ENCODE peak calls at places on chromosomes 5 and 9, in ten cellular contexts. K is AG09309; B is CMK; Y is GM04504; X is left ventricle myocardium inferior; J is HuH-7; L is germinal center; R is activated T-helper 9 cell treated with anti-CD3 and anti-CD28 coated beads, Interleukin-2, amount 50 U/mL, for 16 hours; D is substantia nigra; W is NCI-H1105. O is an unnamed sample.

GRCh38 chr5:61052870-61053269 is 107.9 kb downstream of the NDUFAF2 start:
- DNase-seq in K (peak), B (no peak), Y (peak), X (no peak), J (no peak), L (no peak), R (no peak), D (no peak), W (no peak), O (no peak)

GRCh38 chr5:34923694-34924461 is 5.5 kb upstream of the DNAJC21 start:
- DNase-seq in K (peak), B (no peak), Y (peak), X (no peak), J (no peak), L (no peak), R (no peak), D (no peak), W (no peak), O (no peak)

GRCh38 chr5:82274343-82275266 is 3.5 kb downstream of the RPS23 start:
- DNase-seq in K (no peak), B (no peak), Y (no peak), X (no peak), J (no peak), L (no peak), R (no peak), D (no peak), W (no peak), O (no peak)

GRCh38 chr5:94395468-94395867 is 222.9 kb downstream of the KIAA0825 start:
- DNase-seq in K (no peak), B (no peak), Y (no peak), X (no peak), J (no peak), L (no peak), R (no peak), D (no peak), W (no peak), O (no peak)

GRCh38 chr5:59757442-59757841 is 136.1 kb downstream of the PDE4D start:
- DNase-seq in K (no peak), B (no peak), Y (no peak), X (no peak), J (no peak), L (no peak), R (no peak), D (no peak), W (no peak), O (no peak)

GRCh38 chr5:1799110-1799601 is 481 bp downstream of the MRPL36 start:
- DNase-seq in K (no peak), B (no peak), Y (no peak), X (no peak), J (peak), L (peak), R (peak), D (no peak), W (no peak), O (no peak)

GRCh38 chr5:74612059-74612458 is 28.5 kb downstream of the ENC1 start:
- DNase-seq in K (no peak), B (no peak), Y (no peak), X (no peak), J (no peak), L (no peak), R (no peak), D (no peak), W (no peak), O (no peak)

GRCh38 chr5:82601862-82602261 is 323.7 kb upstream of the RPS23 start:
- DNase-seq in K (no peak), B (no peak), Y (no peak), X (no peak), J (no peak), L (no peak), R (no peak), D (no peak), W (no peak), O (no peak)

GRCh38 chr9:95003694-95004451 is 277.4 kb downstream of the AOPEP start:
- DNase-seq in K (no peak), B (no peak), Y (no peak), X (peak), J (peak), L (peak), R (no peak), D (no peak), W (peak), O (no peak)

O was measured in NCI-H1048.